ENCODE peak calls at places on chromosome 5, in six cellular contexts. One of them, this sample, is unnamed.

GRCh38 chr5:170863646-170864045 is 1.8 kb downstream of the RANBP17 start:
- DNase-seq in fibroblast of lung: peak
- DNase-seq in esophagus squamous epithelium: no peak
- DNase-seq in body of pancreas: no peak
- DNase-seq in lung: no peak
- DNase-seq in tibial nerve: no peak
- DNase-seq in this sample: no peak

GRCh38 chr5:82813951-82814350 is 263.2 kb downstream of the TMEM167A start:
- DNase-seq in fibroblast of lung: no peak
- DNase-seq in tibial nerve: no peak
- DNase-seq in lung: no peak
- DNase-seq in esophagus squamous epithelium: no peak
- DNase-seq in body of pancreas: no peak
- DNase-seq in this sample: no peak

GRCh38 chr5:106880656-106881055 is 790.1 kb downstream of the EFNA5 start:
- DNase-seq in tibial nerve: no peak
- DNase-seq in lung: no peak
- DNase-seq in esophagus squamous epithelium: no peak
- DNase-seq in body of pancreas: no peak
- DNase-seq in fibroblast of lung: no peak
- DNase-seq in this sample: no peak

GRCh38 chr5:109448838-109449237 is 39.1 kb upstream of the PJA2 start:
- DNase-seq in tibial nerve: no peak
- DNase-seq in esophagus squamous epithelium: no peak
- DNase-seq in lung: no peak
- DNase-seq in fibroblast of lung: no peak
- DNase-seq in body of pancreas: no peak
- DNase-seq in this sample: no peak

GRCh38 chr5:142798099-142798768 is 28.1 kb downstream of the ARHGAP26 start:
- DNase-seq in body of pancreas: no peak
- DNase-seq in fibroblast of lung: no peak
- DNase-seq in esophagus squamous epithelium: no peak
- DNase-seq in lung: peak
- DNase-seq in tibial nerve: no peak
- DNase-seq in this sample: no peak

GRCh38 chr5:100519075-100519474 is 16.1 kb upstream of the FAM174A start:
- DNase-seq in lung: no peak
- DNase-seq in fibroblast of lung: no peak
- DNase-seq in tibial nerve: no peak
- DNase-seq in esophagus squamous epithelium: no peak
- DNase-seq in body of pancreas: no peak
- DNase-seq in this sample: no peak

GRCh38 chr5:38651806-38652205 is 95.4 kb upstream of the LIFR start:
- DNase-seq in tibial nerve: no peak
- DNase-seq in esophagus squamous epithelium: no peak
- DNase-seq in fibroblast of lung: peak
- DNase-seq in body of pancreas: no peak
- DNase-seq in lung: no peak
- DNase-seq in this sample: no peak

GRCh38 chr5:173577166-173577565 is 39.3 kb downstream of the BOD1 start:
- DNase-seq in fibroblast of lung: no peak
- DNase-seq in lung: no peak
- DNase-seq in esophagus squamous epithelium: no peak
- DNase-seq in tibial nerve: no peak
- DNase-seq in body of pancreas: no peak
- DNase-seq in this sample: no peak

GRCh38 chr5:31824886-31825774 is 186.2 kb downstream of the PDZD2 start:
- DNase-seq in tibial nerve: peak
- DNase-seq in fibroblast of lung: peak
- DNase-seq in body of pancreas: peak
- DNase-seq in lung: peak
- DNase-seq in esophagus squamous epithelium: no peak
- DNase-seq in this sample: peak

GRCh38 chr5:112318346-112318745 is 100.7 kb downstream of the EPB41L4A start:
- DNase-seq in fibroblast of lung: no peak
- DNase-seq in tibial nerve: no peak
- DNase-seq in esophagus squamous epithelium: no peak
- DNase-seq in body of pancreas: no peak
- DNase-seq in lung: no peak
- DNase-seq in this sample: no peak

GRCh38 chr5:14327624-14328023 is 184.5 kb downstream of the TRIO start:
- DNase-seq in esophagus squamous epithelium: no peak
- DNase-seq in body of pancreas: no peak
- DNase-seq in lung: peak
- DNase-seq in tibial nerve: no peak
- DNase-seq in fibroblast of lung: peak
- DNase-seq in this sample: no peak

GRCh38 chr5:140240987-140241706 is 61.8 kb downstream of the PFDN1 start:
- DNase-seq in lung: peak
- DNase-seq in body of pancreas: peak
- DNase-seq in fibroblast of lung: peak
- DNase-seq in tibial nerve: peak
- DNase-seq in esophagus squamous epithelium: no peak
- DNase-seq in this sample: no peak

GRCh38 chr5:155004138-155004744 is 9.3 kb upstream of the KIF4B start:
- DNase-seq in fibroblast of lung: no peak
- DNase-seq in tibial nerve: no peak
- DNase-seq in esophagus squamous epithelium: no peak
- DNase-seq in lung: no peak
- DNase-seq in body of pancreas: no peak
- DNase-seq in this sample: no peak

GRCh38 chr5:54807421-54807820 is 178.0 kb downstream of the ESM1 start:
- DNase-seq in esophagus squamous epithelium: no peak
- DNase-seq in body of pancreas: no peak
- DNase-seq in fibroblast of lung: peak
- DNase-seq in tibial nerve: no peak
- DNase-seq in lung: no peak
- DNase-seq in this sample: peak

GRCh38 chr5:146339715-146340259 is 1.1 kb downstream of the POU4F3 start:
- DNase-seq in esophagus squamous epithelium: no peak
- DNase-seq in body of pancreas: no peak
- DNase-seq in fibroblast of lung: no peak
- DNase-seq in tibial nerve: no peak
- DNase-seq in lung: no peak
- DNase-seq in this sample: no peak

GRCh38 chr5:170572453-170572852 is 68.6 kb downstream of the KCNIP1 start:
- DNase-seq in body of pancreas: peak
- DNase-seq in tibial nerve: no peak
- DNase-seq in lung: no peak
- DNase-seq in fibroblast of lung: peak
- DNase-seq in esophagus squamous epithelium: no peak
- DNase-seq in this sample: peak

GRCh38 chr5:150639751-150640150 is 709 bp upstream of the SYNPO start:
- DNase-seq in body of pancreas: no peak
- DNase-seq in fibroblast of lung: no peak
- DNase-seq in tibial nerve: no peak
- DNase-seq in esophagus squamous epithelium: no peak
- DNase-seq in lung: no peak
- DNase-seq in this sample: no peak

GRCh38 chr5:143233020-143233419 is 170.5 kb downstream of the NR3C1 start:
- DNase-seq in lung: no peak
- DNase-seq in body of pancreas: no peak
- DNase-seq in tibial nerve: no peak
- DNase-seq in fibroblast of lung: peak
- DNase-seq in esophagus squamous epithelium: no peak
- DNase-seq in this sample: no peak

GRCh38 chr5:51347157-51347556 is 36.1 kb upstream of the ISL1 start:
- DNase-seq in body of pancreas: no peak
- DNase-seq in tibial nerve: no peak
- DNase-seq in lung: no peak
- DNase-seq in esophagus squamous epithelium: no peak
- DNase-seq in fibroblast of lung: no peak
- DNase-seq in this sample: no peak

GRCh38 chr5:181261320-181262085 is 560 bp upstream of the TRIM52 start:
- DNase-seq in fibroblast of lung: peak
- DNase-seq in esophagus squamous epithelium: no peak
- DNase-seq in tibial nerve: no peak
- DNase-seq in body of pancreas: peak
- DNase-seq in lung: peak
- DNase-seq in this sample: no peak

DNA sequence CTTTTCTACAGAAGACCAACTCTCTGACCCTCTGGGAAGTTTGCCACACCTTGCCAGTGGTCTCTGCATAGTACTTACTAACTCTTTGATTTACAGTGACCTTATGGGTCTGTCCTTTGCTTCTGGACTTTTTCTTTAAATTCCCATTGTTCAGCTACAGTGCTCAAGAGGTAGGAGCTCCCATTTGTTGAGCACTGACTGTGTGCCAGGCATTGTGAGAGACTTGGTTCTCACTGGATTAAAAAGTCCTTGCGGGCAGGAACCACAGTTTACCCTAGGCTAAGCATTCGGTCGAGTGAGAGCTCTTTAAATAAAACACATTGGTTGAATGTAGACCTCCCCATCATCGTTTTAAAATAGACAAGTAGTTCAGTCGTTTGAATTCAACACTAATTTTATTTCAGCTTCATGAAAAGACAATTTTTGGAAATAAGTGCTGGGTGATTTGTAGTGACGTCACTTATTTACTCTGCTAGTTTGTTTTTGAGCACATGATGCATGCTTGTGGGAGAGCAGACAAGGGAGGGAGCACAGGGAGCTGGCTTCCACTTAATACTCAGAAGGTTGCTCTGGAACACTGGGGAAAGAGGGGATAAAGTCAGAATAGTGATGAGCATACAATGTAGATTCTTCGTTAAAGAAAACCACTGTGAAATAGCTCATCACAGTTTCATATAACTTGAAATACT is 27.1 kb downstream of the RASGRF2 start:
- DNase-seq in fibroblast of lung: no peak
- DNase-seq in esophagus squamous epithelium: no peak
- DNase-seq in body of pancreas: no peak
- DNase-seq in lung: no peak
- DNase-seq in tibial nerve: no peak
- DNase-seq in this sample: no peak
- H3K4me3 ChIP-seq in fibroblast of lung: no peak
- H3K4me3 ChIP-seq in esophagus squamous epithelium: no peak
- H3K4me3 ChIP-seq in body of pancreas: no peak
- H3K4me3 ChIP-seq in lung: no peak
- H3K4me3 ChIP-seq in tibial nerve: no peak
- H3K4me3 ChIP-seq in this sample: no peak

DNA sequence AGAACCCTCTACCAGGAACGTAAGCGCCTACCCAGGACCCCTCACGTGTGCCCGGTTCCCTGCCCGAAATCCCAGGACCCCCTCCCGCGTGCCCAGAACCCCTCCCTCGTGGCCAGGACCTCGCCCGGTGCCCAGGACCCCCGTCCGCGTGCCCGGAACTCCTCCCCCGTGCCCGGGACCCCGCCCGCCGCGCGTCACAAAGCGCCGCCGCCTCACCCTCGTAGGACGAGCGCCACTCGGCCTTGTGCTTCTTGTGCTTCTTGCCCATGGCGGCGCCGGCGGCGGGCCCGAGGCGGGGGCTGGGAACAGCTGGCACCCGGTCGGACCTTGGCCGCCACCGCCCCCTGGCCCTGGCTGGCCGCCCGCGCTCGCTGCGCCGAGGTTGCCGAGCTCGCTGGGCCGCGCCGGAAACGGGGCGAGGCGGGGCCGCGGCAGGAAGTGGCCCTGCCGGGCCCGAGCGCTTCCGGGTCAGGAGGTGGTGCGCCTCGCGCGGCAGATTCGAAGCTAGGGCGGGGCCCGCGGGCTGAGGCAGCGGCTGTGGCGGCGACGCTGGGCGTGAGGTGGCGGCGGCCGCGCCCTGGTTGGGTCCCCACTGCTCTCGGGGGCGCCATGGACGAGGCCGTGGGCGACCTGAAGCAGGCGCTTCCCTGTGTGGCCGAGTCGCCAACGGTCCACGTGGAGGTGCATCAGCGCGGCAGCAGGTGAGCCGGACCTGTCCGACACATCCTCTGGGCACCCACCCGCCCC is at the start of the genes BRD9 and TRIP13:
- DNase-seq in lung: peak
- DNase-seq in tibial nerve: peak
- DNase-seq in fibroblast of lung: peak
- DNase-seq in esophagus squamous epithelium: peak
- DNase-seq in body of pancreas: peak
- DNase-seq in this sample: no peak
- TF ChIP-seq CTCF in lung: no peak
- TF ChIP-seq CTCF in tibial nerve: no peak
- TF ChIP-seq CTCF in fibroblast of lung: no peak
- TF ChIP-seq CTCF in esophagus squamous epithelium: peak
- TF ChIP-seq CTCF in body of pancreas: no peak
- TF ChIP-seq CTCF in this sample: no peak

GRCh38 chr5:16870878-16871277 is 65.2 kb downstream of the MYO10 start:
- DNase-seq in tibial nerve: no peak
- DNase-seq in esophagus squamous epithelium: no peak
- DNase-seq in body of pancreas: no peak
- DNase-seq in lung: no peak
- DNase-seq in fibroblast of lung: no peak
- DNase-seq in this sample: no peak
- H3K4me3 ChIP-seq in tibial nerve: no peak
- H3K4me3 ChIP-seq in esophagus squamous epithelium: no peak
- H3K4me3 ChIP-seq in body of pancreas: no peak
- H3K4me3 ChIP-seq in lung: no peak
- H3K4me3 ChIP-seq in fibroblast of lung: no peak
- H3K4me3 ChIP-seq in this sample: no peak

DNA sequence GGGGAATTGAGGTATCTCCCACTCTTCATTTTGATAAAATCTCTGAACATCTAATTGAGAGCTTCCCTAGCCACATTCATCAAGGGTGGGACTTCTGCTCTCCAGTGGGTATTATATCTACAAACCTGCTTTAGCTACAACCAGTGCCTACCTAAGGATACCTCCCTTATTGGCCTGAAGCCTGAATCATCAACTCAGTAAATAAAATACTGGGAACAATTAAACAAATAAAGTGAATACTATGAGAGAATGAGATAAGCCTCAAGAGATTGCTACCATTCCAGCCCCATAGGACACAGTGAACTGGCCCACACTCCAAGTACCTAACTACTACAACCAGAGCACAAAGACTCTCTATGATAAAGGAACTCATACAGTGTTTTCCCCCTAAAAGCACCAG is 47.4 kb upstream of the IL12B start:
- DNase-seq in tibial nerve: no peak
- DNase-seq in body of pancreas: no peak
- DNase-seq in esophagus squamous epithelium: no peak
- DNase-seq in fibroblast of lung: no peak
- DNase-seq in lung: no peak
- DNase-seq in this sample: no peak
- TF ChIP-seq CTCF in tibial nerve: no peak
- TF ChIP-seq CTCF in body of pancreas: no peak
- TF ChIP-seq CTCF in esophagus squamous epithelium: no peak
- TF ChIP-seq CTCF in fibroblast of lung: no peak
- TF ChIP-seq CTCF in lung: no peak
- TF ChIP-seq CTCF in this sample: no peak

This sample was measured in epithelial cell of proximal tubule.